ENCODE peak calls at places on chromosomes 16 and 17, in nine cellular contexts. A is activated T-cell treated with anti-CD3 and anti-CD28 coated beads, Interleukin-2, amount 50 U/mL, for 4 hours; Y is stimulated activated naive CD4-positive, alpha-beta T cell treated with Interleukin-2 at 50 U/mL for 16 hours; M is NCI-H460; S is KBM-7; U is HTR-8/SVneo; K is psoas muscle; R is T-helper 1 cell; C is fibroblast of pulmonary artery. Z is an unnamed sample.
A peak's percentile ranks its signal among the peaks of the same experiment; 100 is the strongest.

GRCh38 chr17:50289268-50289667 is 15.0 kb downstream of the TMEM92 start:
- DNase-seq in A (no peak), S (no peak), R (no peak), C (peak; percentile 61), K (no peak), U (no peak), Y (no peak), M (no peak), Z (no peak)

GRCh38 chr17:82978765-82979349 is 100.6 kb upstream of the METRNL start:
- DNase-seq in Y (no peak), M (no peak), A (no peak), S (peak; percentile 84), R (peak; percentile 65), K (no peak), C (no peak), U (no peak), Z (no peak)

GRCh38 chr16:67087803-67088202 is 21.9 kb upstream of the PHAF1 start:
- DNase-seq in R (no peak), S (no peak), A (no peak), U (no peak), C (no peak), Y (no peak), K (no peak), M (no peak), Z (no peak)

GRCh38 chr16:84700518-84701277 is 898 bp downstream of the USP10 start:
- DNase-seq in M (no peak), K (no peak), Y (peak; percentile 35), C (peak; percentile 30), S (peak; percentile 42), R (peak; percentile 62), U (peak; percentile 24), A (peak; percentile 12), Z (peak; percentile 30)

GRCh38 chr16:31458073-31458834 is 1.0 kb upstream of the ARMC5 start:
- DNase-seq in U (no peak), A (peak; percentile 42), M (no peak), R (peak; percentile 74), S (peak; percentile 46), Y (peak; percentile 52), K (peak; percentile 68), C (peak; percentile 46), Z (peak; percentile 69)

GRCh38 chr17:81519284-81520020 is 6.9 kb upstream of the ACTG1 start:
- DNase-seq in R (peak; percentile 51), Y (peak; percentile 60), S (no peak), K (peak; percentile 52), U (no peak), A (peak; percentile 71), C (no peak), M (no peak), Z (no peak)

GRCh38 chr17:68360198-68360597 is 68.9 kb downstream of the ARSG start:
- DNase-seq in U (no peak), Y (no peak), C (no peak), A (no peak), R (no peak), K (no peak), M (no peak), S (no peak), Z (no peak)

GRCh38 chr17:69246726-69247375 is 18.2 kb upstream of the ABCA10 start:
- DNase-seq in U (peak; percentile 41), M (peak; percentile 59), S (peak; percentile 72), A (no peak), Y (no peak), R (peak; percentile 15), K (no peak), C (peak; percentile 81), Z (no peak)

GRCh38 chr16:60485877-60486489 is 1550.3 kb downstream of the CDH8 start:
- DNase-seq in A (no peak), U (no peak), R (no peak), Y (no peak), M (no peak), K (no peak), C (no peak), S (no peak), Z (no peak)

GRCh38 chr17:75526555-75527270 is 1.2 kb downstream of the LLGL2 start:
- DNase-seq in M (no peak), R (no peak), Y (no peak), A (no peak), C (no peak), U (no peak), K (no peak), S (peak; percentile 16), Z (no peak)

GRCh38 chr17:57689254-57689653 is 55.8 kb downstream of the CCDC182 start:
- DNase-seq in C (no peak), M (no peak), U (no peak), R (no peak), K (no peak), S (no peak), A (no peak), Y (no peak), Z (no peak)

GRCh38 chr17:83126275-83126930 is 47.0 kb downstream of the METRNL start:
- DNase-seq in S (no peak), M (no peak), K (no peak), A (no peak), C (no peak), Y (no peak), R (no peak), U (no peak), Z (no peak)

GRCh38 chr16:89322381-89323119 is 105.0 kb downstream of the ZNF778 start:
- DNase-seq in C (peak; percentile 80), Y (no peak), U (peak; percentile 73), A (no peak), M (no peak), S (peak; percentile 42), R (no peak), K (peak; percentile 86), Z (peak; percentile 78)